ENCODE peak calls at places on chromosome 15, in eight cellular contexts. H is ovary; V is CD8-positive, alpha-beta T cell; O is heart right ventricle; Z is RWPE2; I is Peyer's patch; L is A549; J is cardiac muscle cell. M is an unnamed sample.
A peak's percentile ranks its signal among the peaks of the same experiment; 100 is the strongest.

GRCh38 chr15:80042568-80042967 is 16.9 kb upstream of the ZFAND6 start:
- DNase-seq in H (no peak), V (no peak), O (no peak), Z (no peak), I (no peak), L (no peak), J (no peak), M (no peak)

GRCh38 chr15:24976932-24977331 is 22.1 kb downstream of the SNRPN start:
- DNase-seq in H (no peak), V (no peak), O (no peak), Z (no peak), I (no peak), L (no peak), J (no peak), M (no peak)

GRCh38 chr15:71366926-71367325 is 251.7 kb downstream of the THSD4 start:
- DNase-seq in H (no peak), V (no peak), O (no peak), Z (no peak), I (no peak), L (peak; percentile 28), J (no peak), M (no peak)

GRCh38 chr15:73364070-73364469 is 4.7 kb downstream of the HCN4 start:
- DNase-seq in H (no peak), V (no peak), O (no peak), Z (no peak), I (no peak), L (no peak), J (no peak), M (no peak)

GRCh38 chr15:38518084-38518483 is 46.5 kb downstream of the RASGRP1 start:
- DNase-seq in H (no peak), V (no peak), O (no peak), Z (no peak), I (no peak), L (no peak), J (no peak), M (no peak)

GRCh38 chr15:38398134-38398533 is 55.8 kb upstream of the FAM98B start:
- DNase-seq in H (peak; percentile 51), V (no peak), O (no peak), Z (no peak), I (no peak), L (peak; percentile 14), J (no peak), M (no peak)

GRCh38 chr15:89937365-89938355 is 24.9 kb upstream of the ARPIN start:
- DNase-seq in H (no peak), V (no peak), O (no peak), Z (peak; percentile 18), I (no peak), L (no peak), J (no peak), M (no peak)

GRCh38 chr15:51642696-51643095 is 20.1 kb upstream of the DMXL2 start:
- DNase-seq in H (no peak), V (no peak), O (no peak), Z (no peak), I (no peak), L (no peak), J (no peak), M (no peak)

GRCh38 chr15:82172506-82172905 is 90.0 kb downstream of the EFL1 start:
- DNase-seq in H (no peak), V (no peak), O (no peak), Z (no peak), I (no peak), L (no peak), J (no peak), M (no peak)

GRCh38 chr15:74635228-74635627 is 19.6 kb downstream of the CLK3 start:
- DNase-seq in H (no peak), V (peak; percentile 75), O (no peak), Z (peak; percentile 73), I (peak; percentile 60), L (peak; percentile 68), J (peak; percentile 68), M (peak; percentile 65)

GRCh38 chr15:81316267-81316666 is 7.7 kb downstream of the STARD5 start:
- DNase-seq in H (no peak), V (no peak), O (no peak), Z (no peak), I (no peak), L (no peak), J (no peak), M (no peak)

GRCh38 chr15:52415628-52416027 is 113.1 kb downstream of the MYO5A start:
- DNase-seq in H (no peak), V (no peak), O (no peak), Z (no peak), I (no peak), L (no peak), J (no peak), M (no peak)

GRCh38 chr15:40266828-40267304 is 16.0 kb downstream of the ANKRD63 start:
- DNase-seq in H (peak; percentile 69), V (no peak), O (peak; percentile 32), Z (peak; percentile 98), I (no peak), L (peak; percentile 75), J (no peak), M (peak; percentile 65)

GRCh38 chr15:22813844-22814243 is 24.6 kb upstream of the NIPA2 start:
- DNase-seq in H (no peak), V (no peak), O (no peak), Z (no peak), I (no peak), L (no peak), J (no peak), M (no peak)

GRCh38 chr15:29121907-29122306 is 147.7 kb downstream of the NSMCE3 start:
- DNase-seq in H (no peak), V (no peak), O (no peak), Z (no peak), I (no peak), L (no peak), J (no peak), M (no peak)

GRCh38 chr15:47157827-47158226 is 559.5 kb upstream of the SEMA6D start:
- DNase-seq in H (no peak), V (no peak), O (no peak), Z (no peak), I (no peak), L (no peak), J (no peak), M (no peak)

GRCh38 chr15:88431441-88431840 is 35.7 kb downstream of the MRPL46 start:
- DNase-seq in H (no peak), V (no peak), O (no peak), Z (no peak), I (no peak), L (no peak), J (no peak), M (no peak)

GRCh38 chr15:100439566-100439965 is 89.2 kb downstream of the CERS3 start:
- DNase-seq in H (no peak), V (no peak), O (no peak), Z (no peak), I (no peak), L (no peak), J (no peak), M (no peak)
- H3K27ac ChIP-seq in H (no peak overlapping the region), V (no peak overlapping the region), O (no peak overlapping the region), Z (no peak overlapping the region), I (no peak overlapping the region), L (no peak overlapping the region), J (no peak overlapping the region), M (no peak overlapping the region)

GRCh38 chr15:66293419-66294156 is at the start of gene DIS3L:
- DNase-seq in H (peak; percentile 46), V (peak; percentile 60), O (peak; percentile 44), Z (no peak), I (peak; percentile 61), L (peak; percentile 82), J (peak; percentile 77), M (peak; percentile 50)

GRCh38 chr15:66292261-66293084 is 895 bp upstream of the DIS3L start:
- DNase-seq in H (no peak), V (no peak), O (no peak), Z (no peak), I (no peak), L (no peak), J (no peak), M (no peak)

GRCh38 chr15:66294157-66294931 is 976 bp downstream of the DIS3L start:
- DNase-seq in H (peak; percentile 12), V (no peak), O (no peak), Z (no peak), I (no peak), L (peak; percentile 65), J (peak; percentile 41), M (no peak)

GRCh38 chr15:66291816-66292215 is 1.6 kb upstream of the DIS3L start:
- DNase-seq in H (no peak), V (no peak), O (no peak), Z (no peak), I (no peak), L (no peak), J (no peak), M (no peak)

DNA sequence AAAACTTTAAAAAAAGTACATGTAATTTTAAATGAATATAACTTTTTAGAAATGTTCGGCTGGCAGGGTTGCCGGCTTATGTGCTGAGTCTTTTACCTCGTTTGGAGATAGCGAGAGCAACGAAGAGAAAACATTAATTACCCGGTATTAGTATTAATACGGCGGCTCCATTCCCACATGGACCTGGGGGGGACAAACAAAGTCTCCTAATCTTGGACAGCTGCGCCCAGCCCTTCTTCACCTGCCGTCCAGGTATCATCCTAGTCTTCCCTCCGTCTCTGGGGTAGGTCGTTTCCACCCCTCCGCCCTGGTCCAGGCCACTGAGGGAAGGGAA is 316 bp upstream of the DIS3L start:
- DNase-seq in H (no peak), V (no peak), O (no peak), Z (no peak), I (no peak), L (no peak), J (no peak), M (no peak)
- H3K4me1 ChIP-seq in H (peaks cover 5% of the 10 kb centered on the region), V (peaks cover 39% of the 10 kb centered on the region), O (peaks cover 38% of the 10 kb centered on the region), Z (peaks cover 25% of the 10 kb centered on the region), I (no peaks in the 10 kb centered on the region), L (peaks cover 26% of the 10 kb centered on the region), J (peaks cover 30% of the 10 kb centered on the region), M (peaks cover 2% of the 10 kb centered on the region)

DNA sequence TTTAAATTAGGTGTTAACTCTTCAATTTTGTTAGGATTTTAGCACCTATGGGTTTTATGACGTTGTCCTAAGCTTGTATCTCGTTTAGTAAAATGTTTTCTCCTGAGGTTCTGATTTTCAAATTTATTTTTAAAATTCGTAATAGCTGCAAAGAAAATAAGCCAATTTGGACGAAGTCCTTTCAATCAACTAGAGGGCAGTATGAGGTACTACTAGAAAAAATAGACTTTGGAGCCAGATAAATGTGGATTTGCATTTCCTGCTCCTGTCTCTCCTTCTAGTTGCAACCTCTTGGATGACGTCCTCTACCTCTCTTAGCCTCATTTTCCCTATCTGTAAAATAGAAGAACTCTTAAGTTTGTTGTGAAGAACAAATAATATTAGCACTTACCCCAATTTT is 81.1 kb downstream of the SLTM start:
- DNase-seq in H (no peak), V (no peak), O (no peak), Z (no peak), I (no peak), L (peak; percentile 48), J (no peak), M (no peak)
- TF ChIP-seq CTCF in H (no peak), V (no peak), O (no peak), Z (no peak), I (peak; percentile 55), L (peak; percentile 36), J (peak; percentile 17), M (no peak)

DNA sequence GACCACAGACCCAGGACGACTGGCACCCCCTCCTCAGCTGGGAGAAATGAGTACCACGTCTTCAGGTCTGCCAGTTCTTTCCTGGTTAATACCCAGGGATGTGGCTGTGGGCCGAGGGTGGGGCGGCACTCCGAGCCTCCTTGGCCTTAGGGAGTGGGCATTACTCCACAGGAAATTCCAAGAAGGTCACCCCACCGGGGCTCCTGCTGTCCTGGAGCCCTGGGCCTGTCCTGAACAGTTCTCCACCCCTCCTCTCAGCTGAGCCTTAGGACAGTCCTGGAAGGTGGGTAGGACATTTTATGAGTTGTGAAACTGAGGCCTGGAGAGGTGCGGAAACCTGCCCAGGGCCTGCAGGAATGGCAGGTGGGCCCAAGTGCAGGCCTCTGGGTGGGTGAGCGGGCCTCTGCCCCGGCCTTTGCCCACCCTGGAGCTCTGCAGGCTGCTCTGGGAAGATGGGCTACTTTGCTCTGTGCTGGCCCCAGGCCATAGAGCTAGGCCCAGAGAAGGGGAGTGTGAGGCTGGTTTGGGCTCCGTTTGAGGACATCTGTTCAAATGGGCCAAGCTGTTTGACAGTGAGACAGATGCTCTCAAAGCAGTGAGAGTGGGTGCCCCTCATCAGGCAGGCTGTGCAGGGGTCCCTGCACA is 103.1 kb downstream of the TMEM266 start:
- DNase-seq in H (no peak), V (no peak), O (no peak), Z (no peak), I (no peak), L (no peak), J (no peak), M (no peak)
- H3K27ac ChIP-seq in H (peak overlapping the region; percentile 33), V (no peak overlapping the region), O (peak overlapping the region; percentile 46), Z (no peak overlapping the region), I (peak overlapping the region; percentile 57), L (peak overlapping the region; percentile 28), J (no peak overlapping the region), M (no peak overlapping the region)

M was measured in lung.